ENCODE peak calls at places on chromosomes 5 and 9, in four cellular contexts. One of them, this sample, is unnamed.

GRCh38 chr9:109258619-109259321 is 62.1 kb downstream of the EPB41L4B start:
- DNase-seq in stimulated activated CD8-positive, alpha-beta memory T cell treated with anti-CD3 and anti-CD28 coated beads, Interleukin-2, amount 100 ng/mL, for 48 hours: no peak
- DNase-seq in Calu3: no peak
- DNase-seq in brain microvascular endothelial cell: no peak
- DNase-seq in this sample: no peak

GRCh38 chr5:1660037-1660400 is 136.3 kb upstream of the LPCAT1 start:
- DNase-seq in Calu3: no peak
- DNase-seq in stimulated activated CD8-positive, alpha-beta memory T cell treated with anti-CD3 and anti-CD28 coated beads, Interleukin-2, amount 100 ng/mL, for 48 hours: no peak
- DNase-seq in brain microvascular endothelial cell: no peak
- DNase-seq in this sample: no peak

GRCh38 chr9:127739614-127740322 is 4.7 kb upstream of the TOR2A start:
- DNase-seq in stimulated activated CD8-positive, alpha-beta memory T cell treated with anti-CD3 and anti-CD28 coated beads, Interleukin-2, amount 100 ng/mL, for 48 hours: no peak
- DNase-seq in brain microvascular endothelial cell: no peak
- DNase-seq in Calu3: no peak
- DNase-seq in this sample: no peak

GRCh38 chr9:16830806-16831205 is 39.7 kb downstream of the BNC2 start:
- DNase-seq in brain microvascular endothelial cell: no peak
- DNase-seq in Calu3: no peak
- DNase-seq in stimulated activated CD8-positive, alpha-beta memory T cell treated with anti-CD3 and anti-CD28 coated beads, Interleukin-2, amount 100 ng/mL, for 48 hours: no peak
- DNase-seq in this sample: no peak

GRCh38 chr9:129458155-129458661 is 162.7 kb downstream of the C9orf50 start:
- DNase-seq in Calu3: no peak
- DNase-seq in brain microvascular endothelial cell: peak; percentile 16
- DNase-seq in stimulated activated CD8-positive, alpha-beta memory T cell treated with anti-CD3 and anti-CD28 coated beads, Interleukin-2, amount 100 ng/mL, for 48 hours: no peak
- DNase-seq in this sample: no peak

GRCh38 chr5:67066815-67067214 is 129.8 kb downstream of the CD180 start:
- DNase-seq in brain microvascular endothelial cell: no peak
- DNase-seq in Calu3: peak; percentile 52
- DNase-seq in stimulated activated CD8-positive, alpha-beta memory T cell treated with anti-CD3 and anti-CD28 coated beads, Interleukin-2, amount 100 ng/mL, for 48 hours: no peak
- DNase-seq in this sample: no peak

GRCh38 chr9:108743426-108743825 is 112.4 kb downstream of the ACTL7B start:
- DNase-seq in stimulated activated CD8-positive, alpha-beta memory T cell treated with anti-CD3 and anti-CD28 coated beads, Interleukin-2, amount 100 ng/mL, for 48 hours: no peak
- DNase-seq in brain microvascular endothelial cell: no peak
- DNase-seq in Calu3: no peak
- DNase-seq in this sample: no peak

GRCh38 chr9:121984726-121985402 is 108.2 kb downstream of the TTLL11 start:
- DNase-seq in Calu3: no peak
- DNase-seq in stimulated activated CD8-positive, alpha-beta memory T cell treated with anti-CD3 and anti-CD28 coated beads, Interleukin-2, amount 100 ng/mL, for 48 hours: no peak
- DNase-seq in brain microvascular endothelial cell: peak; percentile 89
- DNase-seq in this sample: peak; percentile 60

GRCh38 chr9:71931166-71931565 is 19.7 kb downstream of the C9orf85 start:
- DNase-seq in Calu3: no peak
- DNase-seq in stimulated activated CD8-positive, alpha-beta memory T cell treated with anti-CD3 and anti-CD28 coated beads, Interleukin-2, amount 100 ng/mL, for 48 hours: no peak
- DNase-seq in brain microvascular endothelial cell: no peak
- DNase-seq in this sample: no peak

GRCh38 chr9:112556497-112557085 is 70.0 kb downstream of the KIAA1958 start:
- DNase-seq in Calu3: no peak
- DNase-seq in stimulated activated CD8-positive, alpha-beta memory T cell treated with anti-CD3 and anti-CD28 coated beads, Interleukin-2, amount 100 ng/mL, for 48 hours: no peak
- DNase-seq in brain microvascular endothelial cell: peak; percentile 52
- DNase-seq in this sample: no peak

GRCh38 chr5:96995419-96995818 is 59.5 kb downstream of the LNPEP start:
- DNase-seq in Calu3: no peak
- DNase-seq in stimulated activated CD8-positive, alpha-beta memory T cell treated with anti-CD3 and anti-CD28 coated beads, Interleukin-2, amount 100 ng/mL, for 48 hours: no peak
- DNase-seq in brain microvascular endothelial cell: no peak
- DNase-seq in this sample: no peak

GRCh38 chr5:6730407-6730806 is 17.2 kb downstream of the TENT4A start:
- DNase-seq in brain microvascular endothelial cell: no peak
- DNase-seq in stimulated activated CD8-positive, alpha-beta memory T cell treated with anti-CD3 and anti-CD28 coated beads, Interleukin-2, amount 100 ng/mL, for 48 hours: no peak
- DNase-seq in Calu3: peak; percentile 13
- DNase-seq in this sample: no peak

GRCh38 chr9:14441976-14442651 is 128.2 kb upstream of the NFIB start:
- DNase-seq in Calu3: no peak
- DNase-seq in stimulated activated CD8-positive, alpha-beta memory T cell treated with anti-CD3 and anti-CD28 coated beads, Interleukin-2, amount 100 ng/mL, for 48 hours: no peak
- DNase-seq in brain microvascular endothelial cell: no peak
- DNase-seq in this sample: no peak

GRCh38 chr5:165076686-165077085 is 1571.3 kb downstream of the MAT2B start:
- DNase-seq in Calu3: no peak
- DNase-seq in brain microvascular endothelial cell: no peak
- DNase-seq in stimulated activated CD8-positive, alpha-beta memory T cell treated with anti-CD3 and anti-CD28 coated beads, Interleukin-2, amount 100 ng/mL, for 48 hours: no peak
- DNase-seq in this sample: no peak

GRCh38 chr5:109533847-109534272 is 124.1 kb upstream of the PJA2 start:
- DNase-seq in brain microvascular endothelial cell: peak; percentile 33
- DNase-seq in Calu3: no peak
- DNase-seq in stimulated activated CD8-positive, alpha-beta memory T cell treated with anti-CD3 and anti-CD28 coated beads, Interleukin-2, amount 100 ng/mL, for 48 hours: no peak
- DNase-seq in this sample: no peak

GRCh38 chr5:80215523-80215922 is 40.3 kb downstream of the SERINC5 start:
- DNase-seq in stimulated activated CD8-positive, alpha-beta memory T cell treated with anti-CD3 and anti-CD28 coated beads, Interleukin-2, amount 100 ng/mL, for 48 hours: no peak
- DNase-seq in Calu3: no peak
- DNase-seq in brain microvascular endothelial cell: no peak
- DNase-seq in this sample: no peak

GRCh38 chr5:93154551-93154950 is 426.5 kb downstream of the NR2F1-AS1 start:
- DNase-seq in brain microvascular endothelial cell: peak; percentile 20
- DNase-seq in Calu3: no peak
- DNase-seq in stimulated activated CD8-positive, alpha-beta memory T cell treated with anti-CD3 and anti-CD28 coated beads, Interleukin-2, amount 100 ng/mL, for 48 hours: no peak
- DNase-seq in this sample: no peak

GRCh38 chr5:87302061-87302460 is 34.4 kb downstream of the RASA1 start:
- DNase-seq in brain microvascular endothelial cell: no peak
- DNase-seq in Calu3: no peak
- DNase-seq in stimulated activated CD8-positive, alpha-beta memory T cell treated with anti-CD3 and anti-CD28 coated beads, Interleukin-2, amount 100 ng/mL, for 48 hours: no peak
- DNase-seq in this sample: no peak

GRCh38 chr9:70412678-70413426 is 1.6 kb downstream of the KLF9 start:
- DNase-seq in stimulated activated CD8-positive, alpha-beta memory T cell treated with anti-CD3 and anti-CD28 coated beads, Interleukin-2, amount 100 ng/mL, for 48 hours: no peak
- DNase-seq in Calu3: peak; percentile 46
- DNase-seq in brain microvascular endothelial cell: peak; percentile 73
- DNase-seq in this sample: peak; percentile 77

This sample was measured in AG08396.